ENCODE peak calls at places on chromosome 2, in four cellular contexts. P, R, Y and J are unnamed samples.

GRCh38 chr2:11865378-11865777 is 118.9 kb downstream of the LPIN1 start:
- DNase-seq in P (no peak), R (no peak), Y (no peak), J (no peak)

GRCh38 chr2:37645363-37645762 is 26.1 kb downstream of the CDC42EP3 start:
- DNase-seq in P (no peak), R (peak), Y (no peak), J (peak)

GRCh38 chr2:171316220-171316619 is 117.6 kb downstream of the METTL8 start:
- DNase-seq in P (no peak), R (peak), Y (no peak), J (no peak)

GRCh38 chr2:74555610-74556103 is 1.1 kb downstream of the DOK1 start:
- DNase-seq in P (no peak), R (no peak), Y (no peak), J (no peak)

GRCh38 chr2:241848761-241849615 is 9.7 kb downstream of the PDCD1 start:
- DNase-seq in P (no peak), R (no peak), Y (no peak), J (no peak)

GRCh38 chr2:131835621-131836091 is 308.0 kb downstream of the CCDC74A start:
- DNase-seq in P (no peak), R (no peak), Y (no peak), J (no peak)

GRCh38 chr2:239465017-239466001 is 64.5 kb upstream of the HDAC4 start:
- DNase-seq in P (peak), R (peak), Y (no peak), J (no peak)

GRCh38 chr2:387980-388421 is 100.1 kb upstream of the ALKAL2 start:
- DNase-seq in P (no peak), R (no peak), Y (no peak), J (no peak)

GRCh38 chr2:130371723-130372054 is 15.8 kb downstream of the PTPN18 start:
- DNase-seq in P (no peak), R (peak), Y (no peak), J (no peak)

GRCh38 chr2:63734510-63734909 is 107.2 kb upstream of the UGP2 start:
- DNase-seq in P (no peak), R (peak), Y (no peak), J (no peak)

GRCh38 chr2:149000168-149000938 is 38.1 kb upstream of the LYPD6B start:
- DNase-seq in P (no peak), R (peak), Y (no peak), J (no peak)

GRCh38 chr2:15964936-15965563 is 24.7 kb downstream of the MYCN start:
- DNase-seq in P (no peak), R (no peak), Y (no peak), J (no peak)

GRCh38 chr2:197125000-197125399 is 185.6 kb downstream of the ANKRD44 start:
- DNase-seq in P (no peak), R (peak), Y (peak), J (no peak)

GRCh38 chr2:157056200-157056676 is 201.3 kb upstream of the GALNT5 start:
- DNase-seq in P (no peak), R (peak), Y (peak), J (peak)

GRCh38 chr2:196926562-196927317 is at the start of gene PGAP1:
- DNase-seq in P (peak), R (peak), Y (peak), J (peak)

GRCh38 chr2:88857951-88858406 is 166.5 kb downstream of the RPIA start:
- DNase-seq in P (peak), R (peak), Y (peak), J (peak)

GRCh38 chr2:241553981-241554380 is 4.6 kb upstream of the BOK start:
- DNase-seq in P (no peak), R (no peak), Y (no peak), J (no peak)

GRCh38 chr2:1806254-1806653 is 61.9 kb upstream of the PXDN start:
- DNase-seq in P (no peak), R (no peak), Y (no peak), J (no peak)

GRCh38 chr2:191910518-191910917 is 63.6 kb upstream of the CAVIN2 start:
- DNase-seq in P (no peak), R (peak), Y (peak), J (peak)

GRCh38 chr2:118672571-118673158 is 174.8 kb downstream of the EN1 start:
- DNase-seq in P (no peak), R (no peak), Y (peak), J (no peak)

GRCh38 chr2:84429328-84429727 is 29.8 kb downstream of the SUCLG1 start:
- DNase-seq in P (no peak), R (no peak), Y (no peak), J (no peak)

GRCh38 chr2:230358305-230358704 is 31.3 kb downstream of the SP140L start:
- DNase-seq in P (no peak), R (peak), Y (no peak), J (no peak)

GRCh38 chr2:42071762-42072161 is 23.9 kb downstream of the PKDCC start:
- DNase-seq in P (no peak), R (no peak), Y (no peak), J (no peak)

GRCh38 chr2:200459101-200459500 is 50.8 kb downstream of the KCTD18 start:
- DNase-seq in P (no peak), R (no peak), Y (no peak), J (no peak)

GRCh38 chr2:110149330-110150220 is 34.0 kb upstream of the MALL start:
- DNase-seq in P (no peak), R (peak), Y (peak), J (no peak)

GRCh38 chr2:121491566-121491965 is 39.1 kb upstream of the RNU4ATAC start:
- DNase-seq in P (no peak), R (no peak), Y (no peak), J (no peak)

GRCh38 chr2:136441979-136442378 is 323.4 kb upstream of the THSD7B start:
- DNase-seq in P (no peak), R (no peak), Y (no peak), J (no peak)

GRCh38 chr2:118990757-118991545 is 49.0 kb downstream of the MARCO start:
- DNase-seq in P (no peak), R (no peak), Y (no peak), J (no peak)

GRCh38 chr2:105188343-105188742 is 53.2 kb upstream of the GPR45 start:
- DNase-seq in P (no peak), R (no peak), Y (no peak), J (no peak)

GRCh38 chr2:102736607-102737409 is 25.0 kb upstream of the TMEM182 start:
- DNase-seq in P (peak), R (peak), Y (peak), J (no peak)

GRCh38 chr2:20599861-20600461 is 50.9 kb downstream of the HS1BP3 start:
- DNase-seq in P (peak), R (no peak), Y (no peak), J (no peak)

DNA sequence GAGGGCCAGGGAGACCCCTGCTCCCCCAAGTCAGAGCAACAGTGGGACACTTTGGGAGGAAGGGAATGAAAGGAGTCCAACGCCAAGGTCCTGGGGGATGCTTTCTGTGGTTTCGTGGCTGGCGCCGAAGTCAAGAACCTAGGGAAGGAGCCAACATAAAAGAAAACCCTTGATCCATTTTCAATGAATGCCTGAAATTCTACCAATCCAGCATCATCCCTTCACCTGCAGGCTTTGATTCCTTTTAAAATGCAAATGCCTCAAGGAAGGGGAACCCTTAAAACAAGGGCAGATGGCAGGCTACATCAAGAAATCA is 123.4 kb upstream of the SLC1A4 start:
- DNase-seq in P (no peak), R (no peak), Y (no peak), J (no peak)
- TF ChIP-seq CTCF in P (peak), R (no peak), Y (no peak), J (no peak)

GRCh38 chr2:46702537-46702936 is 213.1 kb downstream of the MCFD2 start:
- DNase-seq in P (no peak), R (no peak), Y (no peak), J (no peak)
- H3K4me3 ChIP-seq in P (no peak), R (no peak), Y (no peak), J (peak)

GRCh38 chr2:216031960-216032689 is 18.8 kb upstream of the MREG start:
- DNase-seq in P (no peak), R (peak), Y (no peak), J (peak)

GRCh38 chr2:216029416-216030129 is 16.2 kb upstream of the MREG start:
- DNase-seq in P (no peak), R (no peak), Y (no peak), J (no peak)

GRCh38 chr2:216033403-216033802 is 20.1 kb upstream of the MREG start:
- DNase-seq in P (no peak), R (no peak), Y (no peak), J (no peak)

GRCh38 chr2:216030210-216030609 is 16.9 kb upstream of the MREG start:
- DNase-seq in P (no peak), R (no peak), Y (no peak), J (no peak)

DNA sequence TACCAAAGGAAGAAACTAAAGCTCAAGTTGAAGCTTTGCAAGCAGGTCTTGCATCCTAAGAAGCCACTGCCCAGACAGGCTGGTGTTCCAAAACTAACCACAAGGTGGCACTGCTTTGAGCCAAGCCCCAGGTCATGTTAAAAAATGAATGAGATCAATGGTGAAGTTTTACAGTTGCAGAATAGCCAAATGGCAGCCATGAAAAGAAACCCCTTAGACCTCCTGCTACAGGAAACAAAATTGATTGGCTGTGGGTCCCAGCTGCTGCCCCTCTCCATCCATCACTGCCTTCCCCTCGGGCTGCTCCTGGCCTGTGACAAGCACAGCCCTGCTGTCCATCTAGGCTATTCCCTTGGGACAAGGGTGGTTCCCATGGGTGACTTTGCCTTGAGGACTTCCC is 20.7 kb upstream of the MREG start:
- DNase-seq in P (peak), R (peak), Y (peak), J (peak)
- TF ChIP-seq CTCF in P (peak), R (peak), Y (peak), J (peak)

DNA sequence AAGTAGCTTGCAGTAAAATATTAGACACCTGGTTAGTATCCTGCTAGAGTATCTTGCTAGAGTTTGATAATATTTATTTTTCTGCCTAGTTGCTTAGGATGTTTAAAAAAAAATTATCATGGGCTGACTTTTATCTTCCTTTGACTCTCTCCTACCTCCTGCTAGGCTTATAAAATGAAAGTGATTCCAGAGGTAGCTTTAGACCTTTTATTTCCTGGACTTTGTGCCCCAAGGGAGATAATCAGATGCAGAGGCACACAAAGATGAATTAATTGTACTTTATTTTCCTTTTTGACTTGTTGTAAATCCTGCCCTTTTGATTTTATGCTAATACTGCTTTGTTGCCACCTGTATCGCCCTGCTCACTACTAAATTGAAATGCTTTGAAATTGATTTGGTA is 130.7 kb downstream of the WDSUB1 start:
- DNase-seq in P (no peak), R (no peak), Y (no peak), J (no peak)
- H3K4me3 ChIP-seq in P (no peak), R (no peak), Y (no peak), J (no peak)

DNA sequence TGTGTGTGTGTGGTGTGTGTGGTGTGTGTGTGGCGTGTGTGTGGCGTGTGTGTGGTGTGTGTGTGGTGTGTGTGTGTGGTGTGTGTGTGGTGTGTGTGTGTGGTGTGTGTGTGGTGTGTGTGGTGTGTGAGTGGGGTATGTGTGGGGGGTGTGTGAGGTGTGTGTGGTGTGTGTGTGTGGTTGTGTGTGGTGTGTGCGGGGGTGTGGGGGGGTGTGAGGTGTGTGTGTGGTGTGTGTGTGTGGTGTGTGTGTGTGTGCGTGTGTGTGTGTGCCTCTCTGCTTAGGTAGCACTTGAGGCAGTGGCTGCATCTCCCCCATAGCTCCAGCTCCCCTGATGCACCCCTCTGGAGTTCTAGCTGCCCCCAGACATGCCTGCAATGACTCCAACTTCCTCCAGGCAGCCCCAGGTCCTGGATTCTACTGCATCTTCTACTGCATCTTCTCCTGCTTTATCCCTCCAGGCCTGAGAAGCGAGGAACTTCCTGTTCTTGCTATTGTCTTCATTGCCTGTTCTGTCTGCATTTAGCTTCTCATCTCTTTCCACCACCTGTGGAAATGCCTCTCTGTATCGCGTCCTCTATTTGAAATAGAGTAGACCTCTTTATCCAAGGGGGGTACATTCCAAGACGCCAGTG is 22.2 kb upstream of the MLPH start:
- DNase-seq in P (no peak), R (no peak), Y (no peak), J (no peak)
- TF ChIP-seq CTCF in P (no peak), R (no peak), Y (peak), J (no peak)

GRCh38 chr2:113137827-113138226 is 10.4 kb downstream of the IL1RN start:
- DNase-seq in P (no peak), R (no peak), Y (no peak), J (no peak)

GRCh38 chr2:113136828-113137775 is 9.7 kb downstream of the IL1RN start:
- DNase-seq in P (no peak), R (peak), Y (peak), J (no peak)

GRCh38 chr2:113141451-113141850 is 14.1 kb downstream of the IL1RN start:
- DNase-seq in P (no peak), R (no peak), Y (no peak), J (no peak)

GRCh38 chr2:113135354-113135753 is 8.0 kb downstream of the IL1RN start:
- DNase-seq in P (no peak), R (no peak), Y (no peak), J (no peak)

DNA sequence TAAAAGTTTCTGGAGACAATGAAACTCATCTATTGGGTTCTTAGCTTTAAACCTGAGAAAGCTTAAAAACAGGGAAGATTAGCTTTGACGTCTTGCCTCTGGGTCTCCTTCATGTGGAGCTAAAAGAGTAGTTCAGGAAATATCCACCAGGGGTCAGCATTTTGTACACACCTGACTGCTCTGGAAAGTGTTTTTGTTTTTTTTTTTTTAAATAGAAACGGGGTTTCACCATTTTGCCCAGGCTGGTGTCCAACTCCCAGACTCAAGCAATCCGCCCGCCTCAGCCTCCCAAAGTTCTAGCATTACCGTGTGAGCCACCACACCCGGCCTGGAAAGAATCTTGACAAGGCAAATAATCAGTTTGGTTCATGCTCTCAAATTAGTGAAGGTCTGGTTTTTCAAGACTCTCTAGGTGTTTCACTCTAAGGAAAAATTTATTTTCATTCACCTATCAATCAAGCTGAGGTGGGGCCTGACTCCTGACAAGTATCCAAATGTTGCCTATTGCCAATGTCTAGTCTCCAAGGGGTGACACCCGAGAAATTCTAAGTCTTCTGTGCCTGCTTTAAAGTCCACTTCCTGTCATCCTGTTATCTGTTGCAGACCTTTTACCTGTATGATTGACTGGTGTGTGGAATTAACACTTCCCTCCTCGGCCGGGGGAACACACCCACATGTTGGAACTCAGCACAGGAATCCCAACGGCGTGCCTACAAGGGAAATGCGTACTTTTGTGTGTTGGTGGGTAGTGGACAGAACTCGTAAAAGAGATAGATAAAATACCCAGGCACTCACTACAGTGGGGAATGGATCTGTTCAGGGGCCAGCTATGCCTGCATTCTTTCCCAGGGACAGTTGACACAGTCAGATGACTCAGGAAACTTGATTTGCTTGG is 11.3 kb downstream of the IL1RN start:
- DNase-seq in P (no peak), R (peak), Y (peak), J (peak)
- H3K4me3 ChIP-seq in P (no peak), R (no peak), Y (no peak), J (no peak)

DNA sequence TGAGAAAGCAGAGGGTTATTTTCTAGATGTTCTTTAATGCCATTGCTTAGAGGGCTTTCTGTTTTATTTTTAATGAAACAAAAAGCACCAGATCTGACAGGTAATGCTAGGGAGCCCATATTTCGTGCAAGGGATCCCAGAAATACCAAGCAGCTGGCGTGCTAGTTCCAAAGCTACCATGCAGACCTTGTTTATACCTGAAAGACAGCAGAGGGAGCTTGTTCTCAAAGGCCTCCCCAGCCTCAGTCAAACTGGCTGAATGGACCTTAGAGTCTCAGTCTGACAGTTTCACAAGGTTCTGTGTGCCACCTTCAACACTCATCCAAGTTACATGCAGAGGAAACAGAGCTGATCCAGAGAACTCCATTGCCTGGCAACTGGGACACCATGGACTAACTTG is 48.6 kb downstream of the GALNT14 start:
- DNase-seq in P (no peak), R (no peak), Y (no peak), J (no peak)
- TF ChIP-seq CTCF in P (no peak), R (no peak), Y (no peak), J (no peak)

DNA sequence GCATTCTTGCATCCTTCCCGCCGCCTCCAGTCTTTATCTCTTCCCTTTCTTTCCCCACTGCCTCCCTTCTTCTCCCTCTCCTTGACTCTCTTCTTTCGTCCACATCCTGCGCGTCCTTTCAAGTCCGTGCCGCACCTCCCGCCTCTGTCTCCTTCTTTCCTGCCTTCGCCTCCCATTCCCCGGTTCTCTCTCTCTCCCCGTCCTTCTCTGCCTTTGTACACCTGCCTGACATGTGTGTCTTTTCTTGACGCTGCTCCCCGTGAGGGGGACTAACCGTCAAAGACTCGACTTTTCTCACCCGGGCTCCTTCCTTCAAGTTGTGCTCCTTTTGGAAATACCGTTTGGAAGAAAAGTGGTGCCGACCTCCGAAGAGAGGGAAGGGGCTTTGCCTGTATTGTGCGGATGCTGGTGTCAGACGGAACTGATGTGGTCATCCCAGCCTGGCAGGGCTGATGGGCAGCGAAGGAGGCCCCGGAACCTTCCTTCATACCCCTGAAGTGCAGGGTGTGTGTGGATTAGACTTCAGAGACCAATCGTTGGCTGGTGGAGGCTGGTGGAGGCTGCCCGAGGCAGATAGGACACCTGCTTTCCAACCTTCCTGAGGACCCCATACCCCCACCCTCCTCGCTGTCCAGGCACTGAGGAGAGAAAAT is 898 bp downstream of the TMEM178A start:
- DNase-seq in P (no peak), R (no peak), Y (no peak), J (no peak)
- H3K4me3 ChIP-seq in P (peak), R (peak), Y (peak), J (peak)